ENCODE peak calls at places on chromosomes 1 and 21, in eight cellular contexts. One of them, this sample, is unnamed.

GRCh38 chr1:29331731-29332130 is 95.4 kb downstream of the PTPRU start:
- DNase-seq in AG04450: no peak
- DNase-seq in fibroblast of lung: peak; percentile 41
- DNase-seq in cardiac fibroblast: no peak
- DNase-seq in fibroblast of villous mesenchyme: no peak
- DNase-seq in AG09309: no peak
- DNase-seq in heart left ventricle: no peak
- DNase-seq in choroid plexus epithelial cell: no peak
- DNase-seq in this sample: no peak

GRCh38 chr1:145706282-145706681 is 886 bp downstream of the PDZK1 start:
- DNase-seq in AG04450: no peak
- DNase-seq in fibroblast of lung: peak; percentile 60
- DNase-seq in cardiac fibroblast: no peak
- DNase-seq in fibroblast of villous mesenchyme: no peak
- DNase-seq in AG09309: no peak
- DNase-seq in heart left ventricle: no peak
- DNase-seq in choroid plexus epithelial cell: no peak
- DNase-seq in this sample: no peak

GRCh38 chr1:41789616-41790330 is 128.9 kb downstream of the HIVEP3 start:
- DNase-seq in AG04450: no peak
- DNase-seq in fibroblast of lung: no peak
- DNase-seq in cardiac fibroblast: no peak
- DNase-seq in fibroblast of villous mesenchyme: no peak
- DNase-seq in AG09309: no peak
- DNase-seq in heart left ventricle: no peak
- DNase-seq in choroid plexus epithelial cell: no peak
- DNase-seq in this sample: no peak

GRCh38 chr1:37948841-37949240 is 2.0 kb upstream of the INPP5B start:
- DNase-seq in AG04450: no peak
- DNase-seq in fibroblast of lung: no peak
- DNase-seq in cardiac fibroblast: no peak
- DNase-seq in fibroblast of villous mesenchyme: no peak
- DNase-seq in AG09309: no peak
- DNase-seq in heart left ventricle: no peak
- DNase-seq in choroid plexus epithelial cell: no peak
- DNase-seq in this sample: no peak

GRCh38 chr21:35468991-35469390 is 419.9 kb upstream of the RUNX1 start:
- DNase-seq in AG04450: no peak
- DNase-seq in fibroblast of lung: no peak
- DNase-seq in cardiac fibroblast: no peak
- DNase-seq in fibroblast of villous mesenchyme: no peak
- DNase-seq in AG09309: no peak
- DNase-seq in heart left ventricle: no peak
- DNase-seq in choroid plexus epithelial cell: no peak
- DNase-seq in this sample: no peak

GRCh38 chr1:53381790-53382401 is 54.0 kb upstream of the LRP8 start:
- DNase-seq in AG04450: peak; percentile 13
- DNase-seq in fibroblast of lung: peak; percentile 82
- DNase-seq in cardiac fibroblast: peak; percentile 9
- DNase-seq in fibroblast of villous mesenchyme: no peak
- DNase-seq in AG09309: no peak
- DNase-seq in heart left ventricle: no peak
- DNase-seq in choroid plexus epithelial cell: peak; percentile 61
- DNase-seq in this sample: peak; percentile 21

GRCh38 chr1:230565141-230565540 is 77.1 kb upstream of the COG2 start:
- DNase-seq in AG04450: no peak
- DNase-seq in fibroblast of lung: no peak
- DNase-seq in cardiac fibroblast: no peak
- DNase-seq in fibroblast of villous mesenchyme: no peak
- DNase-seq in AG09309: no peak
- DNase-seq in heart left ventricle: no peak
- DNase-seq in choroid plexus epithelial cell: no peak
- DNase-seq in this sample: no peak

GRCh38 chr1:167420510-167420909 is 97.8 kb downstream of the CD247 start:
- DNase-seq in AG04450: no peak
- DNase-seq in fibroblast of lung: no peak
- DNase-seq in cardiac fibroblast: peak; percentile 15
- DNase-seq in fibroblast of villous mesenchyme: peak; percentile 8
- DNase-seq in AG09309: no peak
- DNase-seq in heart left ventricle: no peak
- DNase-seq in choroid plexus epithelial cell: peak; percentile 15
- DNase-seq in this sample: peak; percentile 18

GRCh38 chr1:97647776-97648175 is 273.1 kb downstream of the DPYD start:
- DNase-seq in AG04450: peak; percentile 0
- DNase-seq in fibroblast of lung: peak; percentile 85
- DNase-seq in cardiac fibroblast: peak; percentile 61
- DNase-seq in fibroblast of villous mesenchyme: peak; percentile 12
- DNase-seq in AG09309: peak; percentile 28
- DNase-seq in heart left ventricle: no peak
- DNase-seq in choroid plexus epithelial cell: peak; percentile 62
- DNase-seq in this sample: peak; percentile 61

GRCh38 chr1:56409112-56409691 is 170.2 kb downstream of the PLPP3 start:
- DNase-seq in AG04450: no peak
- DNase-seq in fibroblast of lung: no peak
- DNase-seq in cardiac fibroblast: no peak
- DNase-seq in fibroblast of villous mesenchyme: no peak
- DNase-seq in AG09309: no peak
- DNase-seq in heart left ventricle: peak; percentile 43
- DNase-seq in choroid plexus epithelial cell: no peak
- DNase-seq in this sample: no peak

GRCh38 chr1:120179420-120180348 is 3.4 kb upstream of the SEC22B start:
- DNase-seq in AG04450: peak; percentile 61
- DNase-seq in fibroblast of lung: peak; percentile 88
- DNase-seq in cardiac fibroblast: peak; percentile 89
- DNase-seq in fibroblast of villous mesenchyme: peak; percentile 90
- DNase-seq in AG09309: no peak
- DNase-seq in heart left ventricle: peak; percentile 33
- DNase-seq in choroid plexus epithelial cell: peak; percentile 87
- DNase-seq in this sample: peak; percentile 84

GRCh38 chr1:179092896-179093461 is 11.1 kb downstream of the TOR3A start:
- DNase-seq in AG04450: no peak
- DNase-seq in fibroblast of lung: no peak
- DNase-seq in cardiac fibroblast: no peak
- DNase-seq in fibroblast of villous mesenchyme: no peak
- DNase-seq in AG09309: no peak
- DNase-seq in heart left ventricle: no peak
- DNase-seq in choroid plexus epithelial cell: no peak
- DNase-seq in this sample: no peak

GRCh38 chr1:17874231-17874630 is 119.1 kb downstream of the ACTL8 start:
- DNase-seq in AG04450: peak; percentile 89
- DNase-seq in fibroblast of lung: peak; percentile 96
- DNase-seq in cardiac fibroblast: peak; percentile 73
- DNase-seq in fibroblast of villous mesenchyme: peak; percentile 38
- DNase-seq in AG09309: peak; percentile 82
- DNase-seq in heart left ventricle: no peak
- DNase-seq in choroid plexus epithelial cell: peak; percentile 82
- DNase-seq in this sample: peak; percentile 74

GRCh38 chr1:105544475-105544874 is 1512.0 kb upstream of the PRMT6 start:
- DNase-seq in AG04450: no peak
- DNase-seq in fibroblast of lung: peak; percentile 16
- DNase-seq in cardiac fibroblast: peak; percentile 10
- DNase-seq in fibroblast of villous mesenchyme: no peak
- DNase-seq in AG09309: no peak
- DNase-seq in heart left ventricle: no peak
- DNase-seq in choroid plexus epithelial cell: no peak
- DNase-seq in this sample: peak; percentile 14

GRCh38 chr1:87393437-87394085 is 64.9 kb downstream of the LMO4 start:
- DNase-seq in AG04450: no peak
- DNase-seq in fibroblast of lung: no peak
- DNase-seq in cardiac fibroblast: no peak
- DNase-seq in fibroblast of villous mesenchyme: no peak
- DNase-seq in AG09309: no peak
- DNase-seq in heart left ventricle: no peak
- DNase-seq in choroid plexus epithelial cell: no peak
- DNase-seq in this sample: no peak

GRCh38 chr1:9443913-9444445 is 95.3 kb upstream of the SLC25A33 start:
- DNase-seq in AG04450: no peak
- DNase-seq in fibroblast of lung: peak; percentile 74
- DNase-seq in cardiac fibroblast: peak; percentile 43
- DNase-seq in fibroblast of villous mesenchyme: peak; percentile 95
- DNase-seq in AG09309: no peak
- DNase-seq in heart left ventricle: no peak
- DNase-seq in choroid plexus epithelial cell: peak; percentile 90
- DNase-seq in this sample: peak; percentile 42

GRCh38 chr1:54826226-54826816 is 25.2 kb upstream of the TTC22 start:
- DNase-seq in AG04450: no peak
- DNase-seq in fibroblast of lung: no peak
- DNase-seq in cardiac fibroblast: no peak
- DNase-seq in fibroblast of villous mesenchyme: no peak
- DNase-seq in AG09309: no peak
- DNase-seq in heart left ventricle: no peak
- DNase-seq in choroid plexus epithelial cell: no peak
- DNase-seq in this sample: no peak

DNA sequence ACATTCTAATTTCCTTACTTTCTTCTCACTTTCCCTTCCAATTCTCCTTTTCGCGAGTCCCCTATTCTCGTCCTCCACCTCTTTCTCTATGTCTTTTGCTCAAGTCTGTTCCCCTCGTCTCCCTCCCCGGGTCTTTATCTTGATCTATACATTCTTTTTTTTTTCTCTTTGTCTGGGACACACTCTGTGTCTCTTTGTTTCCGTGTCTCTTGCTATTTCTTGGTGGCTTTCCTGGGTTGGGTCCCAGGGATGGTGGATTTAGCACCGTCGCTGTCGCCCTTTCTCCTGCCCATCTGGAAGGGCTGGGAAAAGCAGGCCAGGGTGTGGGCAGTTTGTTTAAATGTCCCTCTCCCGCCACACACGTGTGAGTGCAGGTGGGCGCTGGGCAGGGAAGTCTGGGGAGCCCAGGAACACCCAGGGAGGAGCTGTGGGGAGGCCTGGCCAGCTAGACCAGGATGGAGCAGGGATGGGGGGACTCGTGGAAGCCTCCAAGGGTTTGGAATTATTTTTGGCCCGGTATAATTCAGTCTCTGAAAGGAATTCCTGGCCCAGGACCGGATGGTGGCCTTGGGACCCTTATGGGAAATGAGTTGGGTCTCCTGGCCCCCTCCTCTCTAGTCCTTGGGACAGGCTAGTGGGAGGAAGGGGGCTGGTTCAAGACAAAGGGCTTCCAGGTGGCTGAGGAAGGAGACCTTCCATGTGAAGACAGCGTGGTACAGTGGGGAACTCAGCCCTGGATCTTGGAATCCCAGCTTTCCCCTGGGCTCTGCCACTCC is 9.5 kb upstream of the ID3 start:
- DNase-seq in AG04450: no peak
- DNase-seq in fibroblast of lung: no peak
- DNase-seq in cardiac fibroblast: no peak
- DNase-seq in fibroblast of villous mesenchyme: no peak
- DNase-seq in AG09309: no peak
- DNase-seq in heart left ventricle: no peak
- DNase-seq in choroid plexus epithelial cell: no peak
- DNase-seq in this sample: no peak
- H3K4me3 ChIP-seq in AG04450: peak overlapping the region; percentile 58
- H3K4me3 ChIP-seq in fibroblast of lung: peak overlapping the region; percentile 42
- H3K4me3 ChIP-seq in cardiac fibroblast: peak overlapping the region; percentile 22
- H3K4me3 ChIP-seq in fibroblast of villous mesenchyme: peak overlapping the region; percentile 62
- H3K4me3 ChIP-seq in AG09309: peak overlapping the region; percentile 65
- H3K4me3 ChIP-seq in heart left ventricle: peak overlapping the region; percentile 73
- H3K4me3 ChIP-seq in choroid plexus epithelial cell: peak overlapping the region; percentile 61
- H3K4me3 ChIP-seq in this sample: peak overlapping the region; percentile 50

DNA sequence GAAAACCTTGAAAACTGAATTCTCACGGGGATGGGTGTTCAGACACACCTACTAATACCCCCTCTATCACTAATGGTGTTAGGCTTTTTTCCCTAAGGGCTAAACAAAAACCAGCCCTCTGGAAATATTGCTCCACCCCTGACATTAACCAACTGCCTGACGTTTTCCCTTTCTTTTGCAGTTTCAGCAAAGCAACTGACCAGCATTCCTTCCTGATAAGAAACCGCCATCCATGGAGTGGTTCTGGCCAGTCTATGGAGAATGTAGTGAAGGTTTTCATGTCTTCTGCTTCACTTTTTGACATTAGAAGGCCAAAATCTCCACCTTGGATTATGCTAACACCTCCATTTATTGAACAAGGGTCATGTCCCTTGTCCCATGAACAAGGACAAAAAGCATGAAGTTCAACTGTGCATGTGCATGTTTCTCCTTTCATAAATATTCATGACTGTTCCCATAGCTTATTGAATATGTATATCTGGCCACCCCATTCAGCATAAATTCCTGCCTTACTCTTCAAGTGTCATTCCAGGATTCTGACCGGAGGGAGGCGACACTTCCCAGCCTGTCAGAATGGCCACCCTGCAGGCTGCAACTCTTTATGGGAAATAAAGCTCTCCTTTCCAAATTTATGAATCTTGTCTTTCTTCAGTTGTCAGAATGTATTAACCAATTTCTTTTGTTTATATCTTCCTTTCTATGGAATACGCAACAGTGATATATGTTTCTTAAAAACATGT is 314.3 kb downstream of the HHIPL2 start:
- DNase-seq in AG04450: no peak
- DNase-seq in fibroblast of lung: peak; percentile 29
- DNase-seq in cardiac fibroblast: peak; percentile 68
- DNase-seq in fibroblast of villous mesenchyme: peak; percentile 86
- DNase-seq in AG09309: no peak
- DNase-seq in heart left ventricle: no peak
- DNase-seq in choroid plexus epithelial cell: no peak
- DNase-seq in this sample: peak; percentile 40
- TF ChIP-seq CTCF in AG04450: no peak
- TF ChIP-seq CTCF in fibroblast of lung: no peak
- TF ChIP-seq CTCF in cardiac fibroblast: no peak
- TF ChIP-seq CTCF in fibroblast of villous mesenchyme: no peak
- TF ChIP-seq CTCF in AG09309: no peak
- TF ChIP-seq CTCF in heart left ventricle: no peak
- TF ChIP-seq CTCF in choroid plexus epithelial cell: no peak
- TF ChIP-seq CTCF in this sample: no peak

DNA sequence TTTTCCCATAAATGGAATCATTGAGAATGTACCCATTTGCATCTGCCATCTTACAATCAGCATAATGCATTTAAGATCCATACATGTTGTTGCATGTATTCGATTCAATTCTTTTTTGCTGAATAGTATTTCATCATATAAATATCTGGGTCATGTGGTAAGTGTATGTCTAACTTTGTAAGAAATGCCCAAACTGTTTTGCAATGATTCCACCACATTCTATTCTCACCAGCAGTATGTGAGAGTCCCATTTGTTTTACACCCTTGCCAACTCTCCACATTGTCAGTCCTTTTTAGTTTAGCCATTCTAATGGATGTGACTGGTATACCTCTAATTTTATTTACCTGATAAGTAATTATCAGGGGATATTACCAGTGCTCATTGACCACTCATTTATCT is 115.8 kb upstream of the PBX1 start:
- DNase-seq in AG04450: no peak
- DNase-seq in fibroblast of lung: no peak
- DNase-seq in cardiac fibroblast: peak; percentile 21
- DNase-seq in fibroblast of villous mesenchyme: peak; percentile 11
- DNase-seq in AG09309: no peak
- DNase-seq in heart left ventricle: no peak
- DNase-seq in choroid plexus epithelial cell: peak; percentile 44
- DNase-seq in this sample: no peak
- H3K4me3 ChIP-seq in AG04450: no peak overlapping the region
- H3K4me3 ChIP-seq in fibroblast of lung: no peak overlapping the region
- H3K4me3 ChIP-seq in cardiac fibroblast: no peak overlapping the region
- H3K4me3 ChIP-seq in fibroblast of villous mesenchyme: no peak overlapping the region
- H3K4me3 ChIP-seq in AG09309: no peak overlapping the region
- H3K4me3 ChIP-seq in heart left ventricle: no peak overlapping the region
- H3K4me3 ChIP-seq in choroid plexus epithelial cell: no peak overlapping the region
- H3K4me3 ChIP-seq in this sample: no peak overlapping the region

GRCh38 chr1:180920702-180921101 is 8.0 kb downstream of the KIAA1614 start:
- DNase-seq in AG04450: no peak
- DNase-seq in fibroblast of lung: no peak
- DNase-seq in cardiac fibroblast: no peak
- DNase-seq in fibroblast of villous mesenchyme: no peak
- DNase-seq in AG09309: no peak
- DNase-seq in heart left ventricle: peak; percentile 7
- DNase-seq in choroid plexus epithelial cell: peak; percentile 15
- DNase-seq in this sample: no peak
- TF ChIP-seq CTCF in AG04450: peak; percentile 20
- TF ChIP-seq CTCF in fibroblast of lung: peak; percentile 28
- TF ChIP-seq CTCF in cardiac fibroblast: peak; percentile 45
- TF ChIP-seq CTCF in fibroblast of villous mesenchyme: peak; percentile 28
- TF ChIP-seq CTCF in AG09309: peak; percentile 36
- TF ChIP-seq CTCF in heart left ventricle: no peak
- TF ChIP-seq CTCF in choroid plexus epithelial cell: peak; percentile 44
- TF ChIP-seq CTCF in this sample: peak; percentile 29

This sample was measured in fibroblast of pulmonary artery.